ENCODE peak calls at places on chromosomes 4 and X, in four cellular contexts. W is brain microvascular endothelial cell, A is breast epithelium, K is coronary artery. V is an unnamed sample.

GRCh38 chr4:145829629-145830395 is 108.8 kb downstream of the ZNF827 start:
- DNase-seq in W (no peak), A (no peak), K (no peak), V (no peak)

GRCh38 chr4:41132055-41132683 is 82.2 kb downstream of the APBB2 start:
- DNase-seq in W (no peak), A (no peak), K (no peak), V (peak; percentile 53)

GRCh38 chr4:30753316-30753715 is 33.1 kb downstream of the PCDH7 start:
- DNase-seq in W (no peak), A (no peak), K (no peak), V (peak; percentile 67)

GRCh38 chrX:45850197-45850774 is 649.6 kb upstream of the DIPK2B start:
- DNase-seq in W (no peak), A (no peak), K (no peak), V (no peak)

GRCh38 chr4:1337376-1337831 is 9.6 kb upstream of the UVSSA start:
- DNase-seq in W (no peak), A (no peak), K (no peak), V (no peak)

GRCh38 chr4:154528866-154529265 is 21.3 kb downstream of the PLRG1 start:
- DNase-seq in W (no peak), A (no peak), K (no peak), V (no peak)

GRCh38 chr4:86957214-86957613 is 22.4 kb downstream of the AFF1 start:
- DNase-seq in W (peak; percentile 49), A (no peak), K (no peak), V (peak; percentile 54)

GRCh38 chrX:10326578-10326977 is 169.8 kb downstream of the CLCN4 start:
- DNase-seq in W (peak; percentile 50), A (no peak), K (no peak), V (no peak)

GRCh38 chr4:42570221-42570620 is 86.7 kb downstream of the ATP8A1 start:
- DNase-seq in W (no peak), A (peak; percentile 63), K (no peak), V (no peak)

GRCh38 chrX:10989386-10989785 is 121.7 kb upstream of the HCCS start:
- DNase-seq in W (peak; percentile 7), A (no peak), K (no peak), V (no peak)

GRCh38 chr4:77636902-77637301 is 31.3 kb downstream of the CXCL13 start:
- DNase-seq in W (peak; percentile 93), A (no peak), K (no peak), V (peak; percentile 75)

DNA sequence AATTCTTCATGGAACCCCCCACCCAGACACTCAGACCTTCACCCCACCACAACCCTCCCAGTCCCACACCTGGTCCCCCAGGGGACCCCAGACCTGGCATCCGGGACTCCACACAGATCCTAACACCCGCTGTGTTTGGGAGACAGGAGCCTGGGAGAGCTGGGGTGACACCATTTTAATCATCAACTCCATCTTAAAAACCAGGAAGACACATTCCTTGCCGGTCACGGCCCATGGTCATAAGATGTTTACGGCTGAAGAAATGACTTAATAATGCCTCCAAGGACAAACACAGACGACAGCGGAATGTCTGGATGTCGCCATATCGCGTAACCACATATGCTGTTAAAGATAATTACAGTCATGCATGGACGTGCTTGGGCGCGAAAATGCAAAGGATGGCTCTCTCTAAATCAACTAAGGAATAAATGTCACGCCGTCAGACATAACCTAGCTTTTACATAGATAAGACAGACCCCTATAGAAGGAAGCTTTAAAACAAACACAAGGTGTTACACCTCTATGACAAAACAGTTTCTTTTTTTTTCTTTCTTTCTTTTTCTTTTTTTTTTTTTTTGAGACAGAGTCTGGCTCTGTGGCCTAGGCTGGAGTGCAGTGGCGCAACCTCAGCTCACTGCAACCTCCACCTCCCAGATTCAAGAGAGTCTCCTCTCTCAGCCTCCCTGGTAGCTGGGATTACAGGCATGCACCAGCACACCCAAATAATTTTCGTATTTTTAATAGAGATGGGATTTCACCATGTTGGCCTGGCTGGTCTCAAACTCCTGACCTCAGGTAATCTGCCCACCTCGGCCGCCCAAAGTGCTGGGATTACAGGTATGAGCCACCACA is 2.1 kb upstream of the DHRSX start:
- DNase-seq in W (peak; percentile 11), A (no peak), K (peak; percentile 47), V (no peak)
- H3K27ac ChIP-seq in W (no peak overlapping the region), A (no peak overlapping the region), K (no peak overlapping the region), V (peak overlapping the region; percentile 47)

GRCh38 chrX:56499372-56499771 is 64.1 kb upstream of the UBQLN2 start:
- DNase-seq in W (no peak), A (no peak), K (no peak), V (peak; percentile 10)

GRCh38 chrX:56505866-56506265 is 57.6 kb upstream of the UBQLN2 start:
- DNase-seq in W (no peak), A (no peak), K (no peak), V (no peak)

GRCh38 chrX:56498756-56499155 is 64.7 kb upstream of the UBQLN2 start:
- DNase-seq in W (no peak), A (no peak), K (no peak), V (no peak)

DNA sequence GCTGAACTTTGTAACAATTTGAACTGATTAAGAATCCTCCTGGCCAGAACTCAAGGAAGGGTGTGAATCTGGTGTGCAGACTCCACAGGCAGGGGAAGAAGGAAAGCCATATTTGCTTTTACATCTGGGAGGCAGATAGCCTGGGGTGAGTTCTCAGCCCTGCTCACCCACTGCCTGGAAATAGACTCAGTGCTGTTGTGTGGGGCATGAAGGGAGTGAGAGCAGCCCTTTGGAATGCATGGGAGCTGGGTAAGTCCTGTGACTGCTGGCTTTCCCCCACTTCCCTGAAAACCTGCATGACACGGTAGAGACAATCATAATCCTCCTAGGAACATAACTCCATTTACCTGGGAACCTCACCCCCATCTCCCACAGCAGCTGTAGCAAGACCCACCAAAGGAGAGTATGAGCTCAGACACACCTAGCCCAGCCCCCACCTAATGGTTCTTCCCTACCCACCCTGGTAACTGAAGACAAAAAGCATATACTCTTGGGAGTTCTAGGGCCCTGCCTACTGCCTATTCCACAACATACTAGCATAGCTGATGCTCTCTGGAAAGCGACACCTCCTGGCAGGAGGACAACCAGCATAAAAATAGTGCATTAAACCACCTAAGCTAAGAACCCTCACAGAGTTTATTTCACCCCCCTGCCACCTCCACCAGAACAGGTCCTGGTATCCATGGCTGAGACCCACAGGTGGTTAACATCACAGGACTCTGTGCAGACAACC is 59.3 kb upstream of the UBQLN2 start:
- DNase-seq in W (no peak), A (no peak), K (no peak), V (peak; percentile 16)
- TF ChIP-seq CTCF in W (no peak), A (no peak), K (no peak), V (no peak)

GRCh38 chr4:53902786-53903185 is 161.6 kb downstream of the CHIC2 start:
- DNase-seq in W (no peak), A (no peak), K (no peak), V (no peak)
- H3K27ac ChIP-seq in W (no peak overlapping the region), A (no peak overlapping the region), K (no peak overlapping the region), V (no peak overlapping the region)

GRCh38 chrX:80648023-80648422 is 161.7 kb downstream of the BRWD3 start:
- DNase-seq in W (no peak), A (no peak), K (no peak), V (peak; percentile 1)
- TF ChIP-seq CTCF in W (peak; percentile 40), A (no peak), K (no peak), V (peak; percentile 48)

DNA sequence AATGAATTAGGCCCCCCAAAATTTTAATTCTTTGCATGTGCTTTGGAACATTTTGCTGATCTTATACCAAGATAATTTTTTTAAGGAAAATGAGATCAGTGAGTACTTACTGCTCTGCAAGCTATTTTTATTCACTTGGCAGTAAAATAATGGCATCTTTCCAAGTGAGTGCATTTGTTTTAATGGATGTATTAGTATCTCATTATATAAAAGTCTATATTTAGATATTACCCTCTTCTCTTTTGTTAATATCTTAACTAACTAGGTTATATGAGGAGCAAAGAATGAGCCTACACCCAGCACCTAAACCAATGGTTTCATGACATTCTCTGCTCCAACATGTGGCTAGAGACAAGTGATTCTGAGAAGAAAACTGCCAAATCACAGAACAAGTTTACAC is 21.1 kb upstream of the ARAF start:
- DNase-seq in W (no peak), A (no peak), K (no peak), V (no peak)
- H3K27ac ChIP-seq in W (no peak overlapping the region), A (no peak overlapping the region), K (no peak overlapping the region), V (no peak overlapping the region)

DNA sequence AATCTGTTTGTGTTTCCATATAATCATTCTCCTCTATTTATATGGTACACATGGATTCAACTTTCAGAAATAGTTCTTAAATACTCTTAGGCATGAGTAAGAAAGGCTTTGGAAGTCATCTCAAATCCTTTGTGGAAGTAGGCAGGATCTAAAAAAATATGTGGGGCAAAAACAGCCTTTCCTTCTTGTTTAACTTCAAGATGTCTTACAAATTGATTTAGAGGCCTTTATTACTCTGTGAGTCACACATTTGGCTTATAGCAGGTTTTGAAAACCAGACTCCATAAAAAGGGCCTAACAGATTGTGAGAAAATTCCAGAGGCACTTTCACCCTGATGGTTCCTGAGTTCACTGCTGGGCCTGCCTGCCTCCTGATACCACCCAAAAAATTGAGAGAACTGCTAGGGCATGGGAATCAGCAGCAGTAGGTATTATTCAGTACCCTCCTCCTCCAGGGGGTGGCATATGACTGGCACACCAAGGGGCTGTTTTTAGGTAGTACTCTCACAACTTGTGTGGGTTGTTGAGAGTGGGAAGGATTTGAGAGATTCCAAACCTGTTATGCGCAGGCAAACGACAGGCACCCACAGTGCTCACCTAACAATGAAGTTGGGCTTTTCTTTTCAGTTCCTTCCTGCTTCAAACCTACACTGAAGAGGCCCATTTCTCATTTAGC is 162.7 kb upstream of the MBNL3 start:
- DNase-seq in W (no peak), A (no peak), K (no peak), V (no peak)
- TF ChIP-seq CTCF in W (peak; percentile 16), A (no peak), K (no peak), V (no peak)

GRCh38 chr4:74789518-74789917 is 4.8 kb downstream of the BTC start:
- DNase-seq in W (no peak), A (no peak), K (no peak), V (no peak)

GRCh38 chr4:74796631-74797030 is 2.3 kb upstream of the BTC start:
- DNase-seq in W (no peak), A (no peak), K (no peak), V (no peak)

GRCh38 chr4:74794341-74794801 is at the start of gene BTC:
- DNase-seq in W (no peak), A (peak; percentile 61), K (peak; percentile 77), V (peak; percentile 78)

GRCh38 chr4:74790652-74791051 is 3.7 kb downstream of the BTC start:
- DNase-seq in W (no peak), A (no peak), K (no peak), V (no peak)

GRCh38 chr4:74793757-74794340 is 474 bp downstream of the BTC start:
- DNase-seq in W (no peak), A (peak; percentile 61), K (peak; percentile 73), V (peak; percentile 24)
- H3K27ac ChIP-seq in W (no peak overlapping the region), A (peak overlapping the region; percentile 91), K (peak overlapping the region; percentile 90), V (peak overlapping the region; percentile 39)

DNA sequence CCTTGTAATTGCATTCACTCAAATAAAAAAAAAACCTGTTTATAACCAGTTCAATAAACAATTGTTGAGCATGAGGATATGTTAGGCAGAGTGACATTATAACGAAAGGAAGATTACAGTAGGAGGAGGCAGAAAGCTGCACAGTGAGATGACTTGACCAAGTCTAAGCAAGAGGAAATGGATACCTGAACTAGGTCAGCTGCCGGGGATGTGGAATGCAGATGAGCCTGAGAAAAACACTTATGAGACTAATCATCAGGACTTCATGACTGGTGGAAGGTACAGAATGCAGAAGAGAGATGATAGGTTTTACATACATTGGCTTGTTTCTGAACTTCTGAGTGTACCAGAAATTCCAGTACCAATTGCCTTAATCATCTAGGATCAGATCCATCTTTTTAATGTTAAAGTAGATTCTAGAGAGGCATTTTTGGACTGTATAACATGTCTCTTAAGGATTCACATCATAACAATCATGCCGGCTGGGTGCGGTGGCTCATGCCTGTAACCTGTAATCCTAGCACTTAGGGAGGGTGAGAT is 208.1 kb upstream of the PPP3CA start:
- DNase-seq in W (no peak), A (no peak), K (no peak), V (no peak)
- TF ChIP-seq CTCF in W (no peak), A (no peak), K (no peak), V (no peak)

GRCh38 chr4:16931336-16931735 is 32.9 kb upstream of the LDB2 start:
- DNase-seq in W (no peak), A (no peak), K (no peak), V (no peak)
- H3K27ac ChIP-seq in W (no peak overlapping the region), A (no peak overlapping the region), K (no peak overlapping the region), V (no peak overlapping the region)

V was measured in RWPE1.